ENCODE peak calls at places on chromosomes 5 and 9, in seven cellular contexts. A is lower leg skin; W is gastrocnemius medialis; K is activated CD8-positive, alpha-beta memory T cell treated with anti-CD3 and anti-CD28 coated beads for 4 hours; N is T-helper 17 cell; U is choroid plexus epithelial cell; J is cortex of kidney. V is an unnamed sample.

GRCh38 chr5:61327761-61328753 is 4.0 kb upstream of the ZSWIM6 start:
- DNase-seq in A (no peak), K (no peak), W (no peak), U (peak), N (no peak), J (no peak), V (peak)

GRCh38 chr5:53739111-53739510 is 178.7 kb downstream of the NDUFS4 start:
- DNase-seq in W (no peak), U (no peak), A (no peak), N (no peak), J (no peak), K (no peak), V (no peak)

GRCh38 chr5:163889369-163889768 is 383.9 kb downstream of the MAT2B start:
- DNase-seq in W (no peak), N (no peak), U (peak), K (no peak), A (no peak), J (no peak), V (no peak)

GRCh38 chr5:132008961-132009680 is 2.3 kb downstream of the ACSL6 start:
- DNase-seq in W (peak), N (no peak), U (no peak), J (no peak), K (no peak), A (no peak), V (no peak)

GRCh38 chr5:131991593-131992324 is 19.7 kb downstream of the ACSL6 start:
- DNase-seq in A (no peak), U (no peak), J (no peak), W (peak), K (no peak), N (no peak), V (no peak)

GRCh38 chr5:1186351-1187233 is 14.8 kb upstream of the SLC6A19 start:
- DNase-seq in K (no peak), N (no peak), A (no peak), U (no peak), J (no peak), W (no peak), V (no peak)

GRCh38 chr5:90201923-90202322 is 207.6 kb downstream of the CETN3 start:
- DNase-seq in W (no peak), J (no peak), N (no peak), A (no peak), U (peak), K (no peak), V (no peak)

GRCh38 chr9:77544491-77545000 is 103.6 kb downstream of the GNA14 start:
- DNase-seq in K (no peak), N (no peak), J (no peak), U (peak), A (no peak), W (no peak), V (no peak)

GRCh38 chr5:154196955-154197652 is 6.6 kb downstream of the GALNT10 start:
- DNase-seq in N (no peak), J (no peak), A (no peak), W (no peak), U (peak), K (no peak), V (no peak)

GRCh38 chr9:17229945-17230560 is 95.2 kb downstream of the CNTLN start:
- DNase-seq in J (no peak), A (no peak), U (no peak), W (no peak), N (no peak), K (no peak), V (no peak)

GRCh38 chr5:41877408-41877807 is 7.2 kb upstream of the OXCT1 start:
- DNase-seq in W (no peak), A (no peak), U (no peak), J (no peak), K (no peak), N (no peak), V (no peak)

GRCh38 chr5:114324282-114324681 is 37.6 kb upstream of the KCNN2 start:
- DNase-seq in N (no peak), K (no peak), A (no peak), U (peak), J (no peak), W (no peak), V (no peak)

GRCh38 chr5:117054808-117055398 is 480.3 kb upstream of the SEMA6A start:
- DNase-seq in K (no peak), N (no peak), U (no peak), J (no peak), W (no peak), A (no peak), V (no peak)

GRCh38 chr9:87683751-87684626 is 41.9 kb upstream of the CTSL start:
- DNase-seq in K (no peak), A (no peak), N (no peak), J (no peak), U (no peak), W (no peak), V (no peak)

GRCh38 chr9:110316255-110316921 is 21.3 kb downstream of the TXNDC8 start:
- DNase-seq in A (no peak), J (no peak), W (no peak), U (peak), N (no peak), K (no peak), V (no peak)

GRCh38 chr9:121868611-121869010 is 217.2 kb downstream of the DAB2IP start:
- DNase-seq in N (no peak), K (no peak), A (no peak), U (no peak), W (no peak), J (no peak), V (no peak)

GRCh38 chr5:166270712-166271111 is 2020.7 kb upstream of the WWC1 start:
- DNase-seq in W (no peak), J (no peak), A (no peak), N (no peak), U (no peak), K (no peak), V (no peak)

GRCh38 chr5:108028411-108028810 is 353.5 kb downstream of the FBXL17 start:
- DNase-seq in N (no peak), A (no peak), K (no peak), W (no peak), U (peak), J (no peak), V (no peak)

GRCh38 chr5:75300084-75300483 is 36.9 kb upstream of the HMGCR start:
- DNase-seq in U (no peak), J (no peak), W (no peak), A (no peak), K (no peak), N (no peak), V (no peak)

GRCh38 chr5:135067587-135067986 is 33.6 kb upstream of the PITX1 start:
- DNase-seq in W (no peak), A (no peak), U (no peak), N (no peak), K (no peak), J (no peak), V (no peak)

GRCh38 chr9:83596899-83597504 is 25.9 kb upstream of the IDNK start:
- DNase-seq in W (no peak), J (no peak), A (no peak), K (peak), N (no peak), U (peak), V (peak)

GRCh38 chr9:71762900-71763653 is 5.2 kb downstream of the CEMIP2 start:
- DNase-seq in K (no peak), A (no peak), U (peak), N (no peak), W (no peak), J (no peak), V (no peak)

GRCh38 chr5:181221105-181221791 is 1.8 kb upstream of the TRIM41 start:
- DNase-seq in K (peak), N (peak), U (no peak), J (no peak), W (peak), A (no peak), V (peak)

GRCh38 chr9:131275332-131276106 is 791 bp downstream of the FAM78A start:
- DNase-seq in W (peak), J (no peak), U (no peak), A (no peak), K (no peak), N (no peak), V (no peak)

GRCh38 chr5:65191554-65192126 is 290.1 kb downstream of the ADAMTS6 start:
- DNase-seq in W (no peak), J (no peak), K (no peak), A (no peak), N (no peak), U (peak), V (no peak)

GRCh38 chr5:16579142-16579541 is 37.7 kb downstream of the RETREG1 start:
- DNase-seq in K (no peak), U (no peak), A (no peak), W (no peak), N (no peak), J (no peak), V (no peak)

GRCh38 chr9:18208166-18209059 is 265.5 kb upstream of the ADAMTSL1 start:
- DNase-seq in K (no peak), U (peak), A (peak), W (no peak), J (no peak), N (no peak), V (no peak)

GRCh38 chr5:137146402-137146889 is 352.7 kb downstream of the SPOCK1 start:
- DNase-seq in W (peak), J (no peak), U (peak), K (no peak), A (peak), N (no peak), V (no peak)

GRCh38 chr9:71990466-71990865 is 69.9 kb downstream of the C9orf57 start:
- DNase-seq in N (no peak), A (no peak), K (no peak), J (no peak), U (no peak), W (no peak), V (no peak)

GRCh38 chr5:158054388-158055092 is 195.6 kb upstream of the CLINT1 start:
- DNase-seq in J (no peak), A (no peak), N (no peak), W (no peak), K (no peak), U (no peak), V (no peak)

GRCh38 chr5:26569929-26570258 is 468.5 kb downstream of the CDH9 start:
- DNase-seq in N (no peak), U (no peak), A (no peak), K (no peak), W (no peak), J (no peak), V (no peak)

GRCh38 chr5:79771387-79771786 is 81.8 kb downstream of the CMYA5 start:
- DNase-seq in J (no peak), U (peak), W (no peak), N (no peak), K (no peak), A (no peak), V (no peak)

GRCh38 chr9:19464061-19464763 is 55.4 kb downstream of the ACER2 start:
- DNase-seq in J (no peak), W (no peak), N (no peak), K (no peak), A (no peak), U (no peak), V (no peak)